ENCODE peak calls at places on chromosomes 2 and 18, in ten cellular contexts. W is stimulated activated CD4-positive, alpha-beta T cell treated with anti-CD3 and anti-CD28 coated beads, Interleukin-1b, Interleukin-23, amount 100 ng/mL, for 48 hours; A is progenitor cell of endocrine pancreas; R is HepG2; L is GM10248; G is GM19239; S is fibroblast of the conjunctiva; Z is HTR-8/SVneo; X is mucosa of gallbladder; U is EL. M is an unnamed sample.

GRCh38 chr2:206464597-206464996 is 21.3 kb downstream of the ADAM23 start:
- DNase-seq in Z (no peak), L (no peak), X (no peak), S (no peak), W (no peak), G (no peak), R (no peak), U (no peak), A (no peak), M (no peak)

GRCh38 chr2:207046642-207047213 is 107.4 kb downstream of the CPO start:
- DNase-seq in X (no peak), W (peak; percentile 21), R (no peak), Z (peak; percentile 23), L (peak; percentile 14), A (no peak), U (peak; percentile 33), S (no peak), G (no peak), M (no peak)

GRCh38 chr2:140567734-140568133 is 1563.1 kb downstream of the LRP1B start:
- DNase-seq in W (no peak), Z (no peak), G (no peak), A (no peak), U (no peak), S (no peak), L (no peak), R (no peak), X (no peak), M (no peak)

GRCh38 chr2:203840816-203841215 is 26.8 kb upstream of the CTLA4 start:
- DNase-seq in A (no peak), L (no peak), G (no peak), U (no peak), Z (no peak), S (no peak), X (no peak), W (no peak), R (no peak), M (no peak)

GRCh38 chr2:239728751-239729150 is 296.4 kb downstream of the NDUFA10 start:
- DNase-seq in Z (no peak), R (no peak), A (no peak), G (no peak), X (no peak), S (no peak), U (no peak), L (no peak), W (no peak), M (no peak)

GRCh38 chr18:59874166-59874565 is 25.6 kb upstream of the PMAIP1 start:
- DNase-seq in S (peak; percentile 64), W (no peak), R (peak; percentile 13), U (peak; percentile 93), G (no peak), L (no peak), A (no peak), Z (peak; percentile 69), X (no peak), M (no peak)

GRCh38 chr18:26566874-26567273 is 18.5 kb upstream of the KCTD1 start:
- DNase-seq in U (no peak), S (no peak), W (no peak), X (no peak), Z (no peak), A (no peak), R (no peak), L (no peak), G (no peak), M (no peak)

GRCh38 chr2:30679416-30680088 is 127.7 kb downstream of the CAPN13 start:
- DNase-seq in U (no peak), W (no peak), S (no peak), A (no peak), Z (no peak), L (no peak), R (no peak), G (no peak), X (peak; percentile 3), M (no peak)

GRCh38 chr2:121502781-121503180 is 27.9 kb upstream of the RNU4ATAC start:
- DNase-seq in S (no peak), X (no peak), G (no peak), W (no peak), R (no peak), Z (no peak), A (no peak), U (peak; percentile 53), L (no peak), M (no peak)

GRCh38 chr2:37780097-37780676 is 108.7 kb upstream of the CDC42EP3 start:
- DNase-seq in L (no peak), A (no peak), U (peak; percentile 63), W (no peak), R (no peak), G (no peak), Z (no peak), S (no peak), X (no peak), M (no peak)

GRCh38 chr2:230050151-230050550 is 18.6 kb downstream of the SLC16A14 start:
- DNase-seq in R (no peak), S (no peak), W (no peak), U (no peak), L (no peak), A (no peak), X (no peak), G (no peak), Z (no peak), M (no peak)

GRCh38 chr2:164015328-164016123 is 279.7 kb upstream of the FIGN start:
- DNase-seq in G (peak; percentile 16), S (no peak), Z (no peak), W (no peak), R (no peak), L (peak; percentile 42), U (peak; percentile 7), A (no peak), X (peak; percentile 50), M (no peak)

GRCh38 chr18:12574494-12575185 is 83.3 kb downstream of the SPIRE1 start:
- DNase-seq in W (no peak), R (no peak), S (no peak), U (no peak), L (no peak), G (no peak), X (peak; percentile 28), A (no peak), Z (no peak), M (no peak)

GRCh38 chr2:120269076-120269744 is 16.6 kb downstream of the RALB start:
- DNase-seq in R (no peak), A (no peak), Z (no peak), X (no peak), W (no peak), U (no peak), S (no peak), L (no peak), G (no peak), M (no peak)

GRCh38 chr18:74745658-74746403 is 148.2 kb downstream of the ZNF407 start:
- DNase-seq in L (no peak), A (no peak), X (no peak), R (peak; percentile 15), Z (peak; percentile 4), G (no peak), S (no peak), U (peak; percentile 84), W (no peak), M (no peak)

GRCh38 chr2:164824865-164825264 is 16.8 kb downstream of the COBLL1 start:
- DNase-seq in Z (no peak), X (no peak), W (no peak), S (no peak), R (no peak), A (no peak), G (no peak), L (no peak), U (peak; percentile 19), M (no peak)

GRCh38 chr2:121454549-121455090 is 76.1 kb upstream of the RNU4ATAC start:
- DNase-seq in Z (no peak), A (no peak), U (no peak), W (no peak), S (peak; percentile 22), L (no peak), G (no peak), X (no peak), R (no peak), M (no peak)